ENCODE peak calls at places on chromosomes 16 and 17, in four cellular contexts. C is SK-N-SH, U is H1, P is K562. E is an unnamed sample.

GRCh38 chr17:3037259-3037658 is 26.1 kb downstream of the OR1D5 start:
- DNase-seq in C (no peak), U (no peak), P (no peak), E (no peak)

GRCh38 chr16:4404247-4404966 is 12.0 kb downstream of the CORO7 start:
- DNase-seq in C (peak), U (peak), P (peak), E (no peak)

GRCh38 chr17:4485676-4486646 is 12.7 kb upstream of the SPNS2 start:
- DNase-seq in C (peak), U (no peak), P (no peak), E (no peak)

GRCh38 chr16:77843412-77843811 is 55.0 kb downstream of the VAT1L start:
- DNase-seq in C (no peak), U (no peak), P (no peak), E (no peak)

GRCh38 chr17:52721932-52722331 is 563.4 kb upstream of the CA10 start:
- DNase-seq in C (no peak), U (no peak), P (no peak), E (no peak)

GRCh38 chr17:81365148-81365600 is 30.1 kb upstream of the BAHCC1 start:
- DNase-seq in C (no peak), U (peak), P (peak), E (no peak)

GRCh38 chr17:73669771-73670170 is 25.5 kb upstream of the SDK2 start:
- DNase-seq in C (no peak), U (no peak), P (no peak), E (no peak)

GRCh38 chr17:81519284-81520020 is 6.9 kb upstream of the ACTG1 start:
- DNase-seq in C (no peak), U (peak), P (peak), E (no peak)

GRCh38 chr16:89586853-89587252 is 11.3 kb downstream of the CPNE7 start:
- DNase-seq in C (peak), U (no peak), P (peak), E (no peak)

GRCh38 chr17:57499648-57500049 is 243.3 kb downstream of the MSI2 start:
- DNase-seq in C (peak), U (no peak), P (peak), E (no peak)

GRCh38 chr16:85245307-85246172 is 133.3 kb upstream of the CIBAR2 start:
- DNase-seq in C (peak), U (peak), P (peak), E (no peak)

GRCh38 chr16:29702307-29702706 is 23.3 kb downstream of the QPRT start:
- DNase-seq in C (no peak), U (no peak), P (no peak), E (peak)

GRCh38 chr16:26963109-26963508 is 103.6 kb upstream of the C16orf82 start:
- DNase-seq in C (peak), U (peak), P (peak), E (no peak)

GRCh38 chr16:62404857-62405611 is 368.8 kb upstream of the CDH8 start:
- DNase-seq in C (no peak), U (peak), P (no peak), E (no peak)

GRCh38 chr16:88926374-88926990 is 50.5 kb downstream of the CBFA2T3 start:
- DNase-seq in C (no peak), U (no peak), P (peak), E (no peak)

GRCh38 chr16:29862383-29862883 is 593 bp downstream of the CDIPT start:
- DNase-seq in C (peak), U (no peak), P (no peak), E (no peak)

GRCh38 chr17:15981208-15981607 is 18.3 kb downstream of the ZSWIM7 start:
- DNase-seq in C (no peak), U (no peak), P (no peak), E (peak)

GRCh38 chr17:39225974-39226683 is 384 bp upstream of the STAC2 start:
- DNase-seq in C (peak), U (peak), P (peak), E (no peak)

GRCh38 chr17:43661699-43662431 is at the start of gene MEOX1:
- DNase-seq in C (no peak), U (no peak), P (no peak), E (peak)

GRCh38 chr16:7351572-7351971 is 18.9 kb downstream of the RBFOX1 start:
- DNase-seq in C (no peak), U (no peak), P (no peak), E (no peak)

GRCh38 chr16:53775821-53776431 is 72.0 kb downstream of the FTO start:
- DNase-seq in C (no peak), U (no peak), P (no peak), E (no peak)

GRCh38 chr16:27625050-27625697 is 75.2 kb downstream of the KATNIP start:
- DNase-seq in C (peak), U (no peak), P (no peak), E (no peak)

GRCh38 chr16:88437367-88437964 is 15.6 kb upstream of the ZFPM1 start:
- DNase-seq in C (peak), U (peak), P (peak), E (no peak)

GRCh38 chr16:49468611-49469322 is 95.2 kb downstream of the C16orf78 start:
- DNase-seq in C (no peak), U (peak), P (no peak), E (no peak)

GRCh38 chr17:4849011-4849536 is 15.9 kb downstream of the MINK1 start:
- DNase-seq in C (no peak), U (no peak), P (no peak), E (no peak)

GRCh38 chr16:46833465-46833810 is 2.5 kb upstream of the C16orf87 start:
- DNase-seq in C (no peak), U (no peak), P (no peak), E (no peak)

GRCh38 chr16:56269276-56269675 is 78.0 kb downstream of the GNAO1 start:
- DNase-seq in C (no peak), U (no peak), P (no peak), E (no peak)

GRCh38 chr16:81688182-81688581 is 90.9 kb upstream of the PLCG2 start:
- DNase-seq in C (no peak), U (no peak), P (no peak), E (no peak)

GRCh38 chr17:72976971-72977767 is 115.3 kb downstream of the SLC39A11 start:
- DNase-seq in C (no peak), U (no peak), P (peak), E (peak)

GRCh38 chr17:27743288-27743885 is 56.9 kb downstream of the NOS2 start:
- DNase-seq in C (no peak), U (peak), P (no peak), E (no peak)

GRCh38 chr16:75064403-75065148 is 52.0 kb downstream of the LDHD start:
- DNase-seq in C (no peak), U (no peak), P (no peak), E (no peak)

GRCh38 chr16:55364811-55365210 is 40.8 kb downstream of the IRX6 start:
- DNase-seq in C (no peak), U (no peak), P (no peak), E (no peak)

GRCh38 chr17:45584092-45585036 is 93.8 kb upstream of the PLEKHM1 start:
- DNase-seq in C (peak), U (peak), P (peak), E (no peak)

GRCh38 chr16:47887496-47887895 is 268.3 kb downstream of the ABCC12 start:
- DNase-seq in C (no peak), U (no peak), P (no peak), E (no peak)

GRCh38 chr17:80214012-80214877 is 5.9 kb downstream of the SGSH start:
- DNase-seq in C (no peak), U (no peak), P (no peak), E (no peak)

GRCh38 chr17:80212962-80213650 is 7.0 kb downstream of the SGSH start:
- DNase-seq in C (no peak), U (no peak), P (no peak), E (no peak)

GRCh38 chr17:80210348-80211108 is 9.6 kb downstream of the SGSH start:
- DNase-seq in C (no peak), U (no peak), P (no peak), E (no peak)

GRCh38 chr17:80213651-80213975 is 6.5 kb downstream of the SGSH start:
- DNase-seq in C (no peak), U (no peak), P (no peak), E (no peak)

DNA sequence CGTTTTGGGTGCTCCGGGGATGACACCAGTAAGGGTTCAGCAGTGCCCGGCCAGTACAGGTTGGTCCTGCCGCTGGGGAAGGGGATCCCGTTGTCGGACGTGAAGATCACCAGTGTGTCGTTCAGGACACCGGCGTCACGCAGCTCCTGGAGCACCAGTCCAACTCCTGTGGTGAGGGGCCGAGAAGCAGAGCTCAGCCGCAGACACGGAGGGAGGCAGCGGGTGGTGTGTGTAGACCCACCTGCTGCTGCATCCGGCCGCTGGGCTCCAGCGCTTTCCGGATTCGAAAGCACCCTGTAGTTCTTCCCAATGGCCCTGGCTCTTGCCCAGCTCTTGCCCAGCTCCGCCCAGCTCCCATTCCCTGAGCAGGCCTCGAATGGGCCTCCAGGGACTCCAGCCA is 8.0 kb downstream of the SGSH start:
- DNase-seq in C (no peak), U (no peak), P (no peak), E (no peak)
- TF ChIP-seq NRF1 in C (no peak), U (no peak), P (no peak), E (no peak)

GRCh38 chr17:31579265-31579664 is 187.8 kb downstream of the RAB11FIP4 start:
- DNase-seq in C (peak), U (no peak), P (no peak), E (no peak)
- TF ChIP-seq NRF1 in C (no peak), U (no peak), P (no peak), E (no peak)

GRCh38 chr17:40448213-40448638 is 5.0 kb downstream of the IGFBP4 start:
- DNase-seq in C (no peak), U (no peak), P (no peak), E (no peak)

GRCh38 chr17:40448639-40449261 is 5.5 kb downstream of the IGFBP4 start:
- DNase-seq in C (no peak), U (no peak), P (no peak), E (no peak)

GRCh38 chr17:40452074-40452787 is 9.0 kb downstream of the IGFBP4 start:
- DNase-seq in C (no peak), U (no peak), P (no peak), E (no peak)

GRCh38 chr17:40451420-40451819 is 8.2 kb downstream of the IGFBP4 start:
- DNase-seq in C (peak), U (no peak), P (no peak), E (no peak)

GRCh38 chr17:40450175-40450574 is 6.9 kb downstream of the IGFBP4 start:
- DNase-seq in C (no peak), U (peak), P (peak), E (no peak)
- TF ChIP-seq NRF1 in C (no peak), U (no peak), P (no peak), E (no peak)

GRCh38 chr17:67998466-67998865 is 2.2 kb upstream of the C17orf58 start:
- DNase-seq in C (no peak), U (no peak), P (no peak), E (no peak)

GRCh38 chr17:67994827-67995567 is 1.3 kb downstream of the C17orf58 start:
- DNase-seq in C (peak), U (no peak), P (no peak), E (no peak)

GRCh38 chr17:67993998-67994361 is 2.3 kb downstream of the C17orf58 start:
- DNase-seq in C (peak), U (peak), P (peak), E (no peak)

GRCh38 chr17:67993153-67993997 is 2.9 kb downstream of the C17orf58 start:
- DNase-seq in C (peak), U (peak), P (peak), E (no peak)

GRCh38 chr17:67995568-67996191 is 589 bp downstream of the C17orf58 start:
- DNase-seq in C (peak), U (peak), P (no peak), E (no peak)
- TF ChIP-seq NRF1 in C (no peak), U (no peak), P (no peak), E (no peak)

DNA sequence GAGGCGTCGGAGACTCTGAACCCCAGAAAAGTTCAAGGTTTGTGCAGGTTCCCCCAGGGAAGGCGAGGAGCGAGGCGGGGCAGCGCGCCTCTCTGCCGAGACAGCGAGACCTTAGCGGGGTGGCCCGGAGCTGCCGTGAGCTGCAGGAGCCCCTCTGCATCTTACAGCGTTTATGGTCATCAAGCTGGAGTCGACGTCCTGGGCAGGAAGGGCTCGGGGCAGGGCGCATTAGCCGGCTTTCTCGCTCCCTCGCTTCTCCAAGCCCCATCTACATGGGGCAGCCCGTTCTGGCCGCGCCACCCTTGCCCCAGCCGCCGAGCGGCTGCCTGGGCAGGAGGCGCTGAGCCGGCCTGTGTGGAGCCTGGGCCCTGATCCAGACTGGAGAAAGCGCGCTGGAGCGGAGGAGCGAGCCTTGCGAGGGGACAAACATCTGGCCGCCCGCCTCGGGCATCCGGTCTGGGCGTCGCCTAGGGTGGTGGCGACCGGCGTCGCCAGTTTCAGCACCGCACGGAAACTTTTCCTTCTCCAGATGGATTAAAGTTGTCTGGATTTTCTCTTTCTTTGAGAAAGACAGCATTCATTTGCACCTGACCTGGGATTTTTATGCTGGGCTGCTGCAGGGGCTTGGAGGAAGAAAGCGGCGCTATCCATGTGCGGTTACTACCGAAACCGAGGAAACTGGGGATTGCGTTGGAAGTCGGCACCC is 750 bp downstream of the TMEM132E start:
- DNase-seq in C (peak), U (peak), P (no peak), E (no peak)
- TF ChIP-seq NRF1 in C (no peak), U (no peak), P (no peak), E (no peak)

DNA sequence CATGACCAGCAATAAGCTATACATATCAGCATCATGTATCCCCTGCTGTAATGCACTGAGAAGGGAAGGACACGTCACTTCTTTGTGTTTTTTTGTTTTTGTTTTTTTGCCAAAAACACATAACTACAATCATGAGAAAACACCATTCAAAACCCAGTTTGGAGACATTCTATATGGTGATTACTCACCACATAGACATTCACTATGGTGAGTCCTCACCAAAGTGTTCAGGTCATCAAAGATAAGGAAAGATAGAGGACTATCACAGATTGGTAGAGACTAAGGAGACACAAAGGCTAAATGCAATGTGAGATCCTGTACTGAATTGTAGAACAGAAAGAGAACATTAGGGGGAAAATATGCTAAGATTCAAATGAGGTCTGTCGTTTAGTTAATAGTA is 46.7 kb downstream of the PIK3R5 start:
- DNase-seq in C (no peak), U (no peak), P (no peak), E (no peak)
- TF ChIP-seq NRF1 in C (no peak), U (no peak), P (no peak), E (no peak)

DNA sequence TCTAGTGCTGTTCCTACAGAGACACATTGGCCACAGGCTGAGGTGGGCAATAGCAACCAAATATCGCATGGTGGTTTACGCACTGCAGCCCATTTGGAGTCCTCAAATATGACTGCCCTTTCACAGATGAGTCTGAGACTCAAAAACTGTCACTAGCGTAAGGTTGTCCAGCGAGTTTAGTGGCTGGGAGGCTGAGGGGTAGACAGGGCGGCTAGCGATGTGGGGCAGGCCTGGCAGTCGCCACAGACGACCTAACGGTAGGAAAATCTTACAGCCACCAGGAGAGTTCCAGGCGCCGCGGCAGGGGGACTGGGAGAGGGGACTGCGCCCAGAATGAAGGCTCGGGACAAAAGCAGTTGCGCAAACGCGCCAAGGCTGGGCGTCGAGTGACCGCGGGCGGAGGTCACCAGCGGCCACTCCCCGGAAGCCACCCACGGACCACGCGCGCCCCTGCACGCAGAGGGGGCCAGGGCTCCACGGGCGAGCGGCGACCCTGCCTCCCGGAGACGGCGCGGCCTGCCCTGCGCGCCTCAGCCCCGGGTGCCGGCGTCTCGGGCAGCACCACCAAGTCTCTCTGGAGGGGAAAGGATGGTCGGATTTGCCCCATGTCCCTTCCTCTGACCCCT is 699 bp upstream of the MAP1LC3B start:
- DNase-seq in C (no peak), U (no peak), P (peak), E (no peak)
- TF ChIP-seq NRF1 in C (no peak), U (no peak), P (no peak), E (no peak)

GRCh38 chr17:11144358-11145233 is 96.4 kb upstream of the SHISA6 start:
- DNase-seq in C (peak), U (peak), P (peak), E (no peak)
- TF ChIP-seq NRF1 in C (no peak), U (no peak), P (no peak), E (no peak)